ENCODE peak calls at places on chromosomes 11 and 22, in six cellular contexts. B is hepatocyte, N is suprapubic skin, G is adrenal gland, Q is pancreas, D is colonic mucosa. A is an unnamed sample.

GRCh38 chr22:45423524-45423923 is 10.0 kb downstream of the RIBC2 start:
- DNase-seq in B (no peak), N (peak; percentile 40), Q (no peak), D (no peak), G (no peak), A (no peak)

GRCh38 chr11:93278976-93279375 is 51.6 kb upstream of the DEUP1 start:
- DNase-seq in B (no peak), Q (no peak), G (no peak), N (no peak), D (no peak), A (no peak)

GRCh38 chr11:77508031-77508430 is 34.1 kb upstream of the PAK1 start:
- DNase-seq in Q (no peak), N (no peak), D (no peak), B (no peak), G (no peak), A (no peak)

GRCh38 chr22:37045958-37046357 is 5.6 kb upstream of the KCTD17 start:
- DNase-seq in B (peak; percentile 47), Q (no peak), N (no peak), D (no peak), G (no peak), A (peak; percentile 66)

GRCh38 chr11:1841511-1842148 is 2.8 kb downstream of the TNNI2 start:
- DNase-seq in D (no peak), G (no peak), Q (no peak), B (no peak), N (no peak), A (no peak)

GRCh38 chr11:16611395-16612233 is 126.8 kb upstream of the C11orf58 start:
- DNase-seq in B (peak; percentile 62), Q (no peak), G (no peak), D (no peak), N (no peak), A (peak; percentile 67)

GRCh38 chr11:1988667-1989317 is 8.8 kb downstream of the H19 start:
- DNase-seq in B (peak; percentile 15), N (no peak), D (no peak), Q (no peak), G (peak; percentile 25), A (no peak)

GRCh38 chr11:126440792-126441514 is 85.5 kb downstream of the ST3GAL4 start:
- DNase-seq in N (peak; percentile 90), G (peak; percentile 88), B (peak; percentile 89), Q (peak; percentile 84), D (peak; percentile 82), A (peak; percentile 93)

GRCh38 chr11:111944651-111945051 is 7.5 kb downstream of the DIXDC1 start:
- DNase-seq in G (no peak), B (no peak), D (no peak), Q (no peak), N (no peak), A (no peak)

GRCh38 chr22:23131931-23132330 is 9.9 kb downstream of the RSPH14 start:
- DNase-seq in N (no peak), G (no peak), Q (no peak), B (no peak), D (no peak), A (no peak)

GRCh38 chr11:123181075-123181474 is 14.0 kb downstream of the CLMP start:
- DNase-seq in N (no peak), D (no peak), Q (no peak), G (no peak), B (no peak), A (no peak)

GRCh38 chr11:71454470-71455113 is 1.6 kb downstream of the NADSYN1 start:
- DNase-seq in Q (no peak), B (peak; percentile 30), G (no peak), D (peak; percentile 71), N (no peak), A (no peak)

GRCh38 chr11:91404344-91404743 is 820.3 kb upstream of the FAT3 start:
- DNase-seq in B (no peak), G (no peak), N (no peak), Q (no peak), D (no peak), A (no peak)

GRCh38 chr11:8223513-8223899 is 40.2 kb downstream of the LMO1 start:
- DNase-seq in G (no peak), D (no peak), N (no peak), Q (no peak), B (no peak), A (no peak)

GRCh38 chr22:29369460-29369859 is 18.9 kb downstream of the AP1B1 start:
- DNase-seq in N (no peak), D (no peak), G (peak; percentile 74), Q (no peak), B (peak; percentile 77), A (peak; percentile 93)

GRCh38 chr11:94649254-94649653 is 82.1 kb downstream of the PIWIL4 start:
- DNase-seq in Q (no peak), B (no peak), G (no peak), N (no peak), D (no peak), A (no peak)

GRCh38 chr22:50089231-50090140 is at the start of gene MOV10L1:
- DNase-seq in N (no peak), Q (peak; percentile 29), B (no peak), G (no peak), D (no peak), A (peak; percentile 27)

GRCh38 chr11:106853850-106854401 is 164.3 kb downstream of the GUCY1A2 start:
- DNase-seq in B (no peak), Q (no peak), D (no peak), N (no peak), G (no peak), A (no peak)

GRCh38 chr22:19892249-19892879 is 37.7 kb upstream of the GNB1L start:
- DNase-seq in Q (no peak), N (no peak), B (peak; percentile 43), G (no peak), D (no peak), A (no peak)

GRCh38 chr22:36377022-36377631 is 10.6 kb downstream of the MYH9 start:
- DNase-seq in D (no peak), G (no peak), N (no peak), B (no peak), Q (no peak), A (no peak)

GRCh38 chr22:30014244-30014643 is 66.0 kb upstream of the HORMAD2 start:
- DNase-seq in D (no peak), B (no peak), N (no peak), G (no peak), Q (no peak), A (no peak)

GRCh38 chr11:46389450-46390330 is 1.9 kb downstream of the CHRM4 start:
- DNase-seq in G (peak; percentile 80), D (peak; percentile 77), B (peak; percentile 89), N (no peak), Q (peak; percentile 74), A (peak; percentile 94)

GRCh38 chr11:83480251-83480650 is 194.1 kb upstream of the CCDC90B start:
- DNase-seq in N (no peak), G (no peak), Q (no peak), B (no peak), D (no peak), A (peak; percentile 76)

GRCh38 chr22:39949964-39950737 is 10.0 kb upstream of the TMA7B start:
- DNase-seq in G (no peak), N (no peak), D (no peak), B (no peak), Q (no peak), A (no peak)

DNA sequence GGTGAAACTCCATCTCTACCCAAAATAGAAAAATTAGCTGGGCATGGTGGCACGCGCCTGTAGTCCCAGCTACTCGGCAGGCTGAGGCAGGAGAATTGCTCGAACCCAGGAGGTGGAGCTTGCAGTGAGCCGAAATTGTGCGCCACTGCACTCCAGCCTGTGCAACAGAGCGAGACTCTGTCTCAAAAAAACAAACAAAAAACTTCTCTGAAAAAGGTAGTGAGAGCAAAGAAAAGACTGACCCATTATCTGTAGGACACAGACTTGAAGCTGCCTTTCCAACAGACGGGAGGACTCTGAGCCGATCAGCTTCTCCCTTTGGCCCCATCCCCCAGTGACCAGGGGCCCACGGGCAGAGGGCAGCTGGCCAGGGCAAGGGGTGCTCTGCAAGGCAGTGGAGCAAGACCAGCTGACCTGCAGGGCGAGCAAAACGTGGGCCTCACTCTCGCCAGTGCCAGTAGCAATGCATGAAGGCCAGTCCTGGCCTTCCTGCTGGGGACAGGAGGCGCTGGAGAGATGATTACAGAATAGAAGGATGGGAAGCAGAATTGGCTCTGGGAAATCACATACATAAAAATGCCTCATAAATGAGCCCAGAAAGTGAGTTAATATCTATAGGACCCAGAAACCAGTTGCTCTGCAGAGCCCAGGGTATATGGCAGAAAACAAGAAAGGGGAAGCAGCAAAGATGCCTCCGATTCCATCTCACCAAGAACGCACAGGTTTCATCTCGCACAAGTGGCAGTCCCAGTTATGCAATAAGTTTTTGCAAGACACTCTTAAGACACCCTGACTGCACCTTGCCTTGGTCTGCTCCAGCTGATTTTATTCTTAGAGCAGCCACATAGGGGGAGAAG is 2.8 kb downstream of the EHD1 start:
- DNase-seq in D (no peak), G (peak; percentile 34), B (no peak), N (no peak), Q (no peak), A (no peak)
- TF ChIP-seq CTCF in D (no peak), G (no peak), B (no peak), N (no peak), Q (no peak), A (no peak)

DNA sequence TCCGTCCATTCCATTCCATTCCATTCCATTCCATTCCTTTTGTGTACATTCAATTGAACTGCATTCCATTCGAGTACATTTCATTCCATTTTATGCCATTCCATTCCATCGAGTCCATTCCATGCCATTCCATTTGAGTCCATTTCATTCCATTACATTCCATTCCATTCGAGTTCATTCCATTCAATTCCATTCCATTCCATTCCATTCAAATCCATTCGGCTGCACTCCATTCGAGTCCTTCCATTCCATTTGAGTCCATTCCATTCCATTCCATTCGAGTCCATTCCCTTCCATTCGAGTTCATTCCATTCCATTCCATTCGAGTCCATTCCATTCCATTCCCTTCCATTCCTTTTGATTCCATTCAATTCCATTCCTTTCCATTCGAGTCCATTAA is 4800.6 kb upstream of the OR11H1 start:
- DNase-seq in Q (no peak), B (no peak), G (no peak), D (no peak), N (no peak), A (no peak)
- H3K9me3 ChIP-seq in Q (no peaks in the 10 kb centered on the region), B (peaks cover 3% of the 10 kb centered on the region), G (no peaks in the 10 kb centered on the region), D (peaks cover 6% of the 10 kb centered on the region), N (peaks cover 53% of the 10 kb centered on the region), A (peaks cover 66% of the 10 kb centered on the region)

DNA sequence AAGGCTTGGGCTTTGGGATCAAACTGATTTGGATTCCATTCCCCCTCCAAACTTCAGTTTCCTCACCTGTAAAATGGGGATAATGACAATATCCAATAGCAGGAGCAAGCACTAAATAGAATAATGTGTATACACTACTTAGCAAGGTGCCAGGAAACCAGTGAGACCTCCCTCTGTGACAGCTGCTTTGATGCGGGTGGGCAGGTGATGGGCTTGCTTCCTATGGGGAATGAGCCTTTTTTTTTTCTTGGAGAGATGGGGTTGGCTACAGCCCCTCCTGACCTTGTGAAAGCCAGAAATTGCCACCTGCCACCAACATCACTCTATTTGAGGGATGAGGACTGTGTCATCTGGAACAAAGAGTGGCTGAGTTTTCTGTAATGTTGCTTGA is 1.1 kb downstream of the CD82 start:
- DNase-seq in N (no peak), G (no peak), Q (no peak), B (no peak), D (no peak), A (no peak)
- H3K4me3 ChIP-seq in N (peak overlapping the region; percentile 60), G (no peak overlapping the region), Q (no peak overlapping the region), B (no peak overlapping the region), D (peak overlapping the region; percentile 53), A (no peak overlapping the region)

DNA sequence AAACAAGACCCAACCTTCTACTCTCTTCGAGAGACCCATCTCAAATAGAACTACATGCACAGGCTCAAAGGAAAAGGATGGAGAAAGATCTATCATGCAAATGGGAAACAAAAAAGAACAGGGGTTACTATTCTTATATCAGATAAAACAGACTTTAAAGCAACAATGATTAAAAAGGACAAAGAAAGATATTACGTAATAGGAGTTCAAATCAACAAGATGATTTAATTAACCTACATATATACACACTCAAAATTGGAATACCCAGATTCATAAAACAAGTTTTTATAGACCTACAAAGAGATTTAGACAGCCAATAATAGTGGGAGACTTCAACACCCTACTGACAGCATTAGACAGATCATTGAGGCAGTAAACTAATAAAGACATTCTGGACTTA is 536.6 kb upstream of the RAG2 start:
- DNase-seq in G (no peak), N (no peak), Q (no peak), D (no peak), B (no peak), A (no peak)
- TF ChIP-seq CTCF in G (no peak), N (no peak), Q (no peak), D (no peak), B (no peak), A (no peak)

A was measured in A673.